ENCODE peak calls at places on chromosomes 13 and 19, in eight cellular contexts. Y is fibroblast of lung; X is pancreas; T is transverse colon; S is heart left ventricle; Q is BJ; F is CD8-positive, alpha-beta memory T cell; K is AG04450. W is an unnamed sample.

GRCh38 chr13:83677985-83678384 is 204.3 kb downstream of the SLITRK1 start:
- DNase-seq in Q (no peak), T (no peak), Y (no peak), X (no peak), S (no peak), K (no peak), F (no peak), W (no peak)

GRCh38 chr13:56659041-56659471 is 481.7 kb upstream of the PRR20A start:
- DNase-seq in Q (no peak), K (no peak), Y (no peak), F (no peak), T (no peak), X (peak; percentile 48), S (peak; percentile 49), W (no peak)

GRCh38 chr13:30743319-30744055 is 8.1 kb downstream of the ALOX5AP start:
- DNase-seq in X (no peak), K (peak; percentile 93), Q (peak; percentile 96), T (peak; percentile 37), F (no peak), S (no peak), Y (peak; percentile 100), W (peak; percentile 35)

GRCh38 chr13:57739089-57739488 is 107.5 kb downstream of the PCDH17 start:
- DNase-seq in K (no peak), S (no peak), X (no peak), F (no peak), Q (no peak), Y (no peak), T (no peak), W (no peak)

GRCh38 chr19:56660381-56661105 is 11.0 kb downstream of the ZNF835 start:
- DNase-seq in X (no peak), T (no peak), Q (no peak), Y (no peak), K (no peak), F (no peak), S (peak; percentile 80), W (no peak)

GRCh38 chr19:35844482-35845214 is 7.7 kb downstream of the NPHS1 start:
- DNase-seq in Q (no peak), S (no peak), X (no peak), T (no peak), K (no peak), Y (no peak), F (no peak), W (no peak)

GRCh38 chr13:64551755-64552154 is 2678.4 kb downstream of the PCDH9 start:
- DNase-seq in Q (peak; percentile 19), X (no peak), F (no peak), Y (peak; percentile 77), S (no peak), K (peak; percentile 57), T (no peak), W (no peak)

GRCh38 chr13:112812306-112813034 is 122.6 kb downstream of the ATP11A start:
- DNase-seq in F (no peak), K (no peak), X (no peak), T (no peak), Q (no peak), S (no peak), Y (no peak), W (no peak)

GRCh38 chr19:40414536-40415535 is 1.7 kb upstream of the PRX start:
- DNase-seq in T (no peak), Q (no peak), X (no peak), K (no peak), F (no peak), Y (no peak), S (peak; percentile 50), W (no peak)

GRCh38 chr13:32989331-32989730 is 26.9 kb upstream of the KL start:
- DNase-seq in S (no peak), K (no peak), F (no peak), X (no peak), Q (no peak), Y (no peak), T (no peak), W (no peak)
- H3K4me3 ChIP-seq in S (no peak overlapping the region), K (no peak overlapping the region), F (no peak overlapping the region), X (no peak overlapping the region), Q (no peak overlapping the region), Y (no peak overlapping the region), T (no peak overlapping the region), W (no peak overlapping the region)

GRCh38 chr19:50894478-50895356 is 16.5 kb downstream of the KLK4 start:
- DNase-seq in S (no peak), Y (no peak), K (no peak), T (no peak), F (no peak), Q (no peak), X (no peak), W (no peak)

GRCh38 chr19:50893047-50893737 is 18.0 kb downstream of the KLK4 start:
- DNase-seq in T (no peak), F (no peak), K (no peak), Y (no peak), X (no peak), S (no peak), Q (no peak), W (no peak)

GRCh38 chr19:50889638-50890037 is 16.4 kb downstream of the KLK2 start:
- DNase-seq in S (no peak), X (no peak), F (no peak), Q (no peak), T (no peak), K (no peak), Y (no peak), W (peak; percentile 28)

GRCh38 chr19:50891253-50891625 is 18.0 kb downstream of the KLK2 start:
- DNase-seq in S (no peak), Q (no peak), T (no peak), K (no peak), X (no peak), F (no peak), Y (no peak), W (no peak)

DNA sequence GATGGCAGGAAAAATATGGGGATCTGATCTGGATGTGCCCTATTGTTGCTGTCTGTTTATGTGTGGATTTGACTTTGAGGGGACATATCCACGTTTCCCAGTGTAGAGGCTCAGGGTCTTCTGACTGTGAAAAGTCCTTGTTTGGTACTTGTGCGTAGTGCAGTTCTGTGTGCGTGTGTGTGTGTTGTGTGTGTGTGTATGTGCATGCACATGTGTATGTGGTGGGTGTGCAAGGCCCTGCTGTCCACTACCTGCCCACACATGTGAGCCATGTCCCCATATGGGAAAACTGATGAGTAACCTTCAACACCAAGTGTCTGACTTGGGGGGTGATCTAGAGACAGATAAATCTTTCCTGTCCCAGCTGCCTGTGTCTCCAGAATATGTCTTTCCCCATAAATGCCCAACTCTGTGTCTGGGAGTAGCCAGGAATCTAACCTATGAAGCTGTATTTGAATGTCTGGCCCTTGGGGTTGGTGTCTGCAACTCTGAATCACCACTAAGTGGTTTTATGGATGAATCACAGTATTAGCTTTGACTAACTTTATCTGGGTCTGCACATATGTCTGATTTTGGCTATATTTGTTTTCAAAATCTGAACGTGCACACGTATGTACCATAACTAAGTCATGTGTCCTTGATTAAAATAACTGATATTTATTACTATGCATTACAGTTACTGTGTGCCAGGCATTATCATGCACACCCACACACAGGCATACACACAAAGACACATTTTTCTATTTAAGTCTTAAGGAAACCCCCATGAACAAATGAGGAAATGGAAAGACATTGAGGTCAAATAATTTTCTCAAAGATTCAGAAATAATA is 17.4 kb downstream of the KLK2 start:
- DNase-seq in F (no peak), X (no peak), T (no peak), Y (peak; percentile 18), S (no peak), K (no peak), Q (no peak), W (no peak)
- H3K27me3 ChIP-seq in F (no peaks in the 10 kb centered on the region), X (no peaks in the 10 kb centered on the region), T (no peaks in the 10 kb centered on the region), Y (no peaks in the 10 kb centered on the region), S (peaks cover 36% of the 10 kb centered on the region), K (no peaks in the 10 kb centered on the region), Q (no peaks in the 10 kb centered on the region), W (no peaks in the 10 kb centered on the region)

GRCh38 chr19:16262618-16263017 is 62.0 kb upstream of the KLF2 start:
- DNase-seq in F (no peak), S (peak; percentile 33), T (peak; percentile 44), Y (no peak), Q (no peak), K (no peak), X (peak; percentile 77), W (peak; percentile 72)
- H3K4me3 ChIP-seq in F (peak overlapping the region; percentile 37), S (no peak overlapping the region), T (no peak overlapping the region), Y (no peak overlapping the region), Q (no peak overlapping the region), K (no peak overlapping the region), X (no peak overlapping the region), W (no peak overlapping the region)

GRCh38 chr19:19205416-19206410 is 2.5 kb upstream of the NR2C2AP start:
- DNase-seq in T (no peak), S (no peak), K (no peak), Y (no peak), F (no peak), Q (no peak), X (no peak), W (no peak)
- H3K27me3 ChIP-seq in T (peaks cover 8% of the 10 kb centered on the region), S (peaks cover 29% of the 10 kb centered on the region), K (peaks cover 2% of the 10 kb centered on the region), Y (no peaks in the 10 kb centered on the region), F (no peaks in the 10 kb centered on the region), Q (no peaks in the 10 kb centered on the region), X (no peaks in the 10 kb centered on the region), W (no peaks in the 10 kb centered on the region)

GRCh38 chr13:110476220-110476617 is 85.3 kb downstream of the RAB20 start:
- DNase-seq in S (no peak), K (no peak), F (no peak), T (no peak), Q (no peak), Y (no peak), X (no peak), W (no peak)

GRCh38 chr13:110475550-110476219 is 85.8 kb downstream of the RAB20 start:
- DNase-seq in Y (no peak), X (no peak), F (no peak), T (no peak), K (no peak), S (no peak), Q (no peak), W (no peak)

GRCh38 chr13:110474713-110475112 is 86.8 kb downstream of the RAB20 start:
- DNase-seq in Q (no peak), T (no peak), S (no peak), F (no peak), K (no peak), X (no peak), Y (no peak), W (no peak)

GRCh38 chr13:110472904-110473563 is 88.5 kb downstream of the RAB20 start:
- DNase-seq in K (no peak), Y (no peak), F (no peak), S (peak; percentile 62), X (no peak), Q (no peak), T (no peak), W (no peak)

DNA sequence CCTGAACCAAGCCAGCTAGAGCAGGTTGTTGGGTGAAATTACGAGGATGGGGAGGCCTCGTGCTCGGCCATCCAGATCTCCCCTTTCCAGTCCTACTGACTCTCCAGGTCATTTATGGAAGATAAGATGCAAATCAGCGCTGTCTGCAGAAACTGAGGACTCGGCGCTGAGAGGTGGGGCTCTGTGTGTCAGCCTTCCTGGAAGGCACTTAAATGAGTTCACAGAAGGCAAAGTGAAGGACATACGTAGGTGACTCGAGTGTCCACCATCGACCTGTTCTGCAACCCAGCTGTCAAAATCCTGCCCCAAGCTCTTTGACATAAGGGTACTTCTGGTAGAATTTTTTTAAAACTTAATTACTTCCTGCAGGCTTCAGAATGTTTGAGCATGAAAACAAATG is 86.4 kb downstream of the RAB20 start:
- DNase-seq in K (no peak), S (no peak), X (no peak), Q (no peak), Y (no peak), T (no peak), F (no peak), W (no peak)
- H3K4me3 ChIP-seq in K (no peak overlapping the region), S (no peak overlapping the region), X (no peak overlapping the region), Q (no peak overlapping the region), Y (no peak overlapping the region), T (no peak overlapping the region), F (no peak overlapping the region), W (no peak overlapping the region)

GRCh38 chr13:114229486-114229885 is 5.2 kb upstream of the CDC16 start:
- DNase-seq in F (no peak), K (no peak), Q (no peak), S (no peak), X (no peak), T (no peak), Y (peak; percentile 43), W (no peak)
- H3K27me3 ChIP-seq in F (no peaks in the 10 kb centered on the region), K (peaks cover 3% of the 10 kb centered on the region), Q (no peaks in the 10 kb centered on the region), S (peaks cover 36% of the 10 kb centered on the region), X (no peaks in the 10 kb centered on the region), T (peaks cover 27% of the 10 kb centered on the region), Y (peaks cover 3% of the 10 kb centered on the region), W (no peaks in the 10 kb centered on the region)

W was measured in colonic mucosa.